ENCODE peak calls at places on chromosomes 1 and 21, in four cellular contexts. One of them, this sample, is unnamed.

GRCh38 chr1:38512024-38512623 is 347.4 kb downstream of the RRAGC start:
- DNase-seq in K562: no peak
- DNase-seq in WTC11: no peak
- DNase-seq in HepG2: no peak
- DNase-seq in this sample: no peak

GRCh38 chr1:33017175-33017574 is 19.5 kb downstream of the AK2 start:
- DNase-seq in K562: no peak
- DNase-seq in HepG2: no peak
- DNase-seq in WTC11: no peak
- DNase-seq in this sample: no peak

GRCh38 chr1:90810681-90811080 is 93.6 kb upstream of the BARHL2 start:
- DNase-seq in HepG2: no peak
- DNase-seq in WTC11: no peak
- DNase-seq in K562: no peak
- DNase-seq in this sample: no peak

GRCh38 chr1:117685936-117686806 is 80.3 kb downstream of the TENT5C start:
- DNase-seq in WTC11: no peak
- DNase-seq in HepG2: no peak
- DNase-seq in K562: no peak
- DNase-seq in this sample: no peak

GRCh38 chr1:164559342-164560070 is 522 bp downstream of the PBX1 start:
- DNase-seq in K562: no peak
- DNase-seq in HepG2: peak
- DNase-seq in WTC11: peak
- DNase-seq in this sample: no peak

GRCh38 chr1:231550448-231550781 is 21.9 kb downstream of the TSNAX start:
- DNase-seq in K562: peak
- DNase-seq in WTC11: no peak
- DNase-seq in HepG2: peak
- DNase-seq in this sample: no peak

GRCh38 chr1:3213730-3214129 is 144.7 kb downstream of the PRDM16 start:
- DNase-seq in HepG2: no peak
- DNase-seq in WTC11: no peak
- DNase-seq in K562: no peak
- DNase-seq in this sample: no peak

GRCh38 chr1:226132731-226133503 is 53.6 kb downstream of the ACBD3 start:
- DNase-seq in HepG2: no peak
- DNase-seq in WTC11: no peak
- DNase-seq in K562: no peak
- DNase-seq in this sample: no peak

GRCh38 chr1:207282496-207283380 is 38.7 kb upstream of the CD55 start:
- DNase-seq in K562: no peak
- DNase-seq in HepG2: no peak
- DNase-seq in WTC11: no peak
- DNase-seq in this sample: no peak

GRCh38 chr21:26686278-26686677 is 113.2 kb upstream of the CYYR1 start:
- DNase-seq in K562: no peak
- DNase-seq in WTC11: peak
- DNase-seq in HepG2: no peak
- DNase-seq in this sample: no peak

GRCh38 chr1:12167493-12168429 is 970 bp downstream of the TNFRSF1B start:
- DNase-seq in K562: peak
- DNase-seq in HepG2: no peak
- DNase-seq in WTC11: no peak
- DNase-seq in this sample: no peak

GRCh38 chr1:3836421-3836820 is 20.6 kb downstream of the CEP104 start:
- DNase-seq in WTC11: no peak
- DNase-seq in HepG2: no peak
- DNase-seq in K562: no peak
- DNase-seq in this sample: no peak

GRCh38 chr1:198465201-198466144 is 75.0 kb downstream of the ATP6V1G3 start:
- DNase-seq in WTC11: no peak
- DNase-seq in K562: peak
- DNase-seq in HepG2: peak
- DNase-seq in this sample: no peak

GRCh38 chr1:25906644-25907300 is 553 bp upstream of the STMN1 start:
- DNase-seq in HepG2: no peak
- DNase-seq in WTC11: peak
- DNase-seq in K562: no peak
- DNase-seq in this sample: no peak

DNA sequence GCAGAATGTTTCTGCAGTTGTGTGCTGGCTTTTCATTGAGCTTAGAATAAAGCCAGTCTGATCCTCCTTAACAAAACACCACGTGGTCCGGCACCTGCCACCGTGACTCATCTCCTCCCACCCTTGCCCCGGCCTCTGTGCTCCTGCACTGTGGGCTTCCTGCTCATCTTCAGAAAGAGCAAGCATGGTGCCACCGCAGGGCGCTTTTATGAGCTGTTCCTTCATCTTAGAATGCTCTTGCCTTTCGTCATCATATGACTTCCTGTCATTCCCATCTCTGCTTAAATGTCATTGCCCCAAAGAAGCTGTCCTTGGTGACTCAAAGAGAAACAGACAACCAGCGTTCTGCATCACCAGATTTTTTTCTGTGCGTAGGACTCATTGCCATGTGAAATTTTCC is 117.8 kb downstream of the HHAT start:
- DNase-seq in HepG2: no peak
- DNase-seq in K562: no peak
- DNase-seq in WTC11: no peak
- DNase-seq in this sample: no peak
- TF ChIP-seq ETV6 in HepG2: no peak
- TF ChIP-seq ETV6 in K562: no peak
- TF ChIP-seq ETV6 in WTC11: no peak
- TF ChIP-seq ETV6 in this sample: no peak

GRCh38 chr1:55610203-55610602 is 395.0 kb upstream of the USP24 start:
- DNase-seq in K562: no peak
- DNase-seq in WTC11: no peak
- DNase-seq in HepG2: no peak
- DNase-seq in this sample: no peak
- TF ChIP-seq ETV6 in K562: no peak
- TF ChIP-seq ETV6 in WTC11: no peak
- TF ChIP-seq ETV6 in HepG2: no peak
- TF ChIP-seq ETV6 in this sample: no peak

GRCh38 chr1:154547333-154547732 is 11.1 kb downstream of the UBE2Q1 start:
- DNase-seq in K562: no peak
- DNase-seq in HepG2: no peak
- DNase-seq in WTC11: no peak
- DNase-seq in this sample: no peak
- TF ChIP-seq ETV6 in K562: no peak
- TF ChIP-seq ETV6 in HepG2: no peak
- TF ChIP-seq ETV6 in WTC11: no peak
- TF ChIP-seq ETV6 in this sample: no peak

DNA sequence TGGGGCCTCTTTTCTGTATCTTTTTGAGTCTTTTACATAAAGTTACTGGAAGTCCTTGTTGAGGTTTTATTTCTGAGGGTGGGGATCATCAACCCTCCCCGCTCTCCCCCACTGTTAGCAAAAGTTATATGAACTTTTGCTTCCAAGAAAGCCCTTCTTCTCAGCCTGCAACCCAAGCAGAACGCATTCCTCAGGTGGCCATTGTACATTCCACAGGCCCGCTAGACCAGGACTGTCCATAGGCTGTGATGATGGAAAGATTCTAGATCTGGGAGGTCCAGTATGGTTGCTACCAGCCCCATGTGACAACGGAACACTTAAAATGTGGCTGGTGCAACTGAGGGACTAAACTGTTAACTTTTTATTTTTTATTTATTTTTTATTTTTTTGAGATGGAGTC is 11.8 kb upstream of the YBX1 start:
- DNase-seq in K562: no peak
- DNase-seq in HepG2: no peak
- DNase-seq in WTC11: no peak
- DNase-seq in this sample: no peak
- TF ChIP-seq ETV6 in K562: no peak
- TF ChIP-seq ETV6 in HepG2: no peak
- TF ChIP-seq ETV6 in WTC11: no peak
- TF ChIP-seq ETV6 in this sample: no peak

DNA sequence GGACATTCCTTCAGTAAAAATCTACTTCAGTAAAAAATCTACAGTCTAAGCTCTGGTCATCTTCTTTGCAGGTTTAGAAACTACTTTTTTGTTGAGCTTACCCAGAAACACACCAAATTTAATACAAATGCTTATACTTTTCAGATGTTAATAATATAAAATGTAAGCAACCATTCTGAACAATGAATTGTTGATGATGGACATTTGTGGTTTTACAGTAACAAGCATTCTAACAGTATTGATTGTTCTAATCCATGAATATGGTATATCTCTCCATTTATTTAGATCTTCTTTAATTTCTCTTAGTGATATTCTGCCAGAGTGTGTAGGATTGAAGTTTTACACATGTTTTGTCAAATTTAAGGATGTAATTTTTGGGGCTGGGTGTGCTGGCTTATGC is 27.0 kb upstream of the SRSF10 start:
- DNase-seq in WTC11: no peak
- DNase-seq in K562: no peak
- DNase-seq in HepG2: no peak
- DNase-seq in this sample: no peak
- TF ChIP-seq ETV6 in WTC11: no peak
- TF ChIP-seq ETV6 in K562: no peak
- TF ChIP-seq ETV6 in HepG2: no peak
- TF ChIP-seq ETV6 in this sample: no peak

DNA sequence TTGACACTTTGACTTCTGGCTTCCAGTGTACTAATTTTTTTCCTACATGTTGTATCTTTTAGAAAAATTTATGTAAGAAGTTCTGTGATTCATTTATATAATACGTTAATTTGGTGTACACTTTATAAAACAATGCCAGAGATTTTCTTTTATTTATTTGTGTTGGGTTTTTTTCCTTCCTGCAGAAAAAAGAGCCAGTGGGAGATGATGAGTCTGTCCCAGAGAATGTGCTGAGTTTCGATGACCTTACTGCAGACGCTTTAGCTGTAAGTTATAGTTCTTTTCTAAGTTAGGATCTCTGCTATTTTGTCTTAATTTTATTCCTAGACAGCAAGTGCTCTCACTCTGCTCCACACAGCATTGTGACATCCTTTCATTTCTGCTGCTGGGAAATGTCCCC is 14.4 kb downstream of the SARS1 start:
- DNase-seq in HepG2: no peak
- DNase-seq in K562: no peak
- DNase-seq in WTC11: no peak
- DNase-seq in this sample: no peak
- TF ChIP-seq ETV6 in HepG2: no peak
- TF ChIP-seq ETV6 in K562: no peak
- TF ChIP-seq ETV6 in WTC11: no peak
- TF ChIP-seq ETV6 in this sample: no peak

This sample was measured in GM12878.